ENCODE peak calls at places on chromosomes 4 and X, in nine cellular contexts. V is left ventricle myocardium inferior; B is NCI-H1105 treated with DMSO at 0.1 percent for 48 hours; W is midbrain; P is fibroblast of pulmonary artery; Y is astrocyte of the cerebellum; S is CD4-positive, alpha-beta T cell; H is pons; C is thoracic aorta. M is an unnamed sample.
A peak's percentile ranks its signal among the peaks of the same experiment; 100 is the strongest.

GRCh38 chrX:134896194-134896593 is 94.6 kb upstream of the SMIM10 start:
- DNase-seq in V (no peak), B (peak; percentile 37), W (no peak), P (no peak), Y (no peak), S (no peak), H (no peak), C (no peak), M (no peak)

GRCh38 chr4:123246085-123246484 is 150.5 kb upstream of the SPRY1 start:
- DNase-seq in V (no peak), B (no peak), W (no peak), P (no peak), Y (no peak), S (no peak), H (no peak), C (no peak), M (no peak)

GRCh38 chr4:156889616-156890594 is 81.7 kb downstream of the PDGFC start:
- DNase-seq in V (peak; percentile 37), B (no peak), W (no peak), P (peak; percentile 89), Y (peak; percentile 24), S (no peak), H (peak; percentile 12), C (no peak), M (peak; percentile 81)

GRCh38 chr4:128715616-128716015 is 93.9 kb upstream of the JADE1 start:
- DNase-seq in V (no peak), B (no peak), W (no peak), P (peak; percentile 30), Y (no peak), S (no peak), H (no peak), C (no peak), M (peak; percentile 78)

GRCh38 chr4:1344696-1345095 is 2.3 kb upstream of the UVSSA start:
- DNase-seq in V (no peak), B (no peak), W (no peak), P (no peak), Y (no peak), S (no peak), H (no peak), C (no peak), M (no peak)

GRCh38 chr4:27366424-27366823 is 505.8 kb downstream of the STIM2 start:
- DNase-seq in V (no peak), B (no peak), W (no peak), P (peak; percentile 89), Y (peak; percentile 91), S (no peak), H (no peak), C (no peak), M (peak; percentile 87)

GRCh38 chr4:6777636-6778281 is 4.8 kb upstream of the KIAA0232 start:
- DNase-seq in V (no peak), B (no peak), W (no peak), P (no peak), Y (no peak), S (no peak), H (no peak), C (no peak), M (no peak)

GRCh38 chr4:13528823-13529129 is 15.5 kb downstream of the NKX3-2 start:
- DNase-seq in V (no peak), B (no peak), W (no peak), P (no peak), Y (no peak), S (no peak), H (no peak), C (no peak), M (no peak)

GRCh38 chrX:108225456-108225730 is 133.8 kb downstream of the ATG4A start:
- DNase-seq in V (no peak), B (no peak), W (no peak), P (no peak), Y (peak; percentile 40), S (no peak), H (peak; percentile 1), C (no peak), M (no peak)

GRCh38 chrX:118459494-118459893 is 36.1 kb upstream of the DOCK11 start:
- DNase-seq in V (no peak), B (peak; percentile 11), W (peak; percentile 13), P (peak; percentile 52), Y (peak; percentile 26), S (peak; percentile 0), H (peak; percentile 43), C (no peak), M (peak; percentile 50)

GRCh38 chrX:153635388-153635787 is 11.6 kb upstream of the DUSP9 start:
- DNase-seq in V (no peak), B (no peak), W (no peak), P (no peak), Y (no peak), S (no peak), H (no peak), C (no peak), M (no peak)

GRCh38 chr4:176210101-176210500 is 14.7 kb upstream of the SPATA4 start:
- DNase-seq in V (no peak), B (no peak), W (no peak), P (no peak), Y (no peak), S (no peak), H (no peak), C (no peak), M (no peak)

GRCh38 chrX:79065696-79066095 is 78.8 kb upstream of the GPR174 start:
- DNase-seq in V (no peak), B (no peak), W (no peak), P (no peak), Y (no peak), S (no peak), H (no peak), C (no peak), M (no peak)